ENCODE peak calls at places on chromosomes 2 and 18, in eight cellular contexts. One of them, this sample, is unnamed.

GRCh38 chr18:79784071-79784913 is 13.4 kb upstream of the KCNG2 start:
- DNase-seq in MM.1S: no peak
- DNase-seq in Calu3: no peak
- DNase-seq in choroid plexus epithelial cell: no peak
- DNase-seq in stomach: no peak
- DNase-seq in IMR-90: no peak
- DNase-seq in CD4-positive, alpha-beta T cell: no peak
- DNase-seq in A549: no peak
- DNase-seq in this sample: no peak

GRCh38 chr2:144515694-144516416 is 4.1 kb downstream of the ZEB2 start:
- DNase-seq in MM.1S: no peak
- DNase-seq in Calu3: no peak
- DNase-seq in choroid plexus epithelial cell: peak
- DNase-seq in stomach: no peak
- DNase-seq in IMR-90: no peak
- DNase-seq in CD4-positive, alpha-beta T cell: no peak
- DNase-seq in A549: no peak
- DNase-seq in this sample: peak

GRCh38 chr18:3027301-3027700 is 14.4 kb upstream of the LPIN2 start:
- DNase-seq in MM.1S: no peak
- DNase-seq in Calu3: no peak
- DNase-seq in choroid plexus epithelial cell: no peak
- DNase-seq in stomach: no peak
- DNase-seq in IMR-90: no peak
- DNase-seq in CD4-positive, alpha-beta T cell: no peak
- DNase-seq in A549: no peak
- DNase-seq in this sample: no peak

GRCh38 chr2:99101697-99102096 is 39.8 kb upstream of the C2orf15 start:
- DNase-seq in MM.1S: no peak
- DNase-seq in Calu3: no peak
- DNase-seq in choroid plexus epithelial cell: peak
- DNase-seq in stomach: no peak
- DNase-seq in IMR-90: peak
- DNase-seq in CD4-positive, alpha-beta T cell: no peak
- DNase-seq in A549: no peak
- DNase-seq in this sample: no peak

GRCh38 chr2:46267616-46268015 is 29.6 kb upstream of the EPAS1 start:
- DNase-seq in MM.1S: no peak
- DNase-seq in Calu3: no peak
- DNase-seq in choroid plexus epithelial cell: peak
- DNase-seq in stomach: no peak
- DNase-seq in IMR-90: peak
- DNase-seq in CD4-positive, alpha-beta T cell: no peak
- DNase-seq in A549: no peak
- DNase-seq in this sample: no peak

GRCh38 chr18:49734836-49735235 is 78.5 kb downstream of the ACAA2 start:
- DNase-seq in MM.1S: no peak
- DNase-seq in Calu3: no peak
- DNase-seq in choroid plexus epithelial cell: no peak
- DNase-seq in stomach: no peak
- DNase-seq in IMR-90: no peak
- DNase-seq in CD4-positive, alpha-beta T cell: no peak
- DNase-seq in A549: no peak
- DNase-seq in this sample: no peak

GRCh38 chr2:182980115-182980514 is 58.1 kb downstream of the NCKAP1 start:
- DNase-seq in MM.1S: peak
- DNase-seq in Calu3: no peak
- DNase-seq in choroid plexus epithelial cell: peak
- DNase-seq in stomach: no peak
- DNase-seq in IMR-90: peak
- DNase-seq in CD4-positive, alpha-beta T cell: no peak
- DNase-seq in A549: peak
- DNase-seq in this sample: no peak

GRCh38 chr2:40430741-40431599 is 20.9 kb downstream of the SLC8A1 start:
- DNase-seq in MM.1S: no peak
- DNase-seq in Calu3: no peak
- DNase-seq in choroid plexus epithelial cell: no peak
- DNase-seq in stomach: no peak
- DNase-seq in IMR-90: no peak
- DNase-seq in CD4-positive, alpha-beta T cell: no peak
- DNase-seq in A549: no peak
- DNase-seq in this sample: no peak

GRCh38 chr2:112137516-112138142 is 556 bp upstream of the FBLN7 start:
- DNase-seq in MM.1S: peak
- DNase-seq in Calu3: peak
- DNase-seq in choroid plexus epithelial cell: peak
- DNase-seq in stomach: no peak
- DNase-seq in IMR-90: peak
- DNase-seq in CD4-positive, alpha-beta T cell: no peak
- DNase-seq in A549: no peak
- DNase-seq in this sample: no peak

GRCh38 chr2:197255550-197255949 is 55.0 kb downstream of the ANKRD44 start:
- DNase-seq in MM.1S: peak
- DNase-seq in Calu3: no peak
- DNase-seq in choroid plexus epithelial cell: peak
- DNase-seq in stomach: peak
- DNase-seq in IMR-90: peak
- DNase-seq in CD4-positive, alpha-beta T cell: peak
- DNase-seq in A549: no peak
- DNase-seq in this sample: no peak

GRCh38 chr2:172096661-172097547 is 5.8 kb downstream of the DLX2 start:
- DNase-seq in MM.1S: no peak
- DNase-seq in Calu3: no peak
- DNase-seq in choroid plexus epithelial cell: peak
- DNase-seq in stomach: no peak
- DNase-seq in IMR-90: peak
- DNase-seq in CD4-positive, alpha-beta T cell: no peak
- DNase-seq in A549: no peak
- DNase-seq in this sample: peak

GRCh38 chr2:63374341-63374740 is 213.9 kb downstream of the WDPCP start:
- DNase-seq in MM.1S: no peak
- DNase-seq in Calu3: no peak
- DNase-seq in choroid plexus epithelial cell: no peak
- DNase-seq in stomach: no peak
- DNase-seq in IMR-90: no peak
- DNase-seq in CD4-positive, alpha-beta T cell: no peak
- DNase-seq in A549: no peak
- DNase-seq in this sample: no peak

GRCh38 chr2:63378589-63378988 is 209.7 kb downstream of the WDPCP start:
- DNase-seq in MM.1S: no peak
- DNase-seq in Calu3: no peak
- DNase-seq in choroid plexus epithelial cell: peak
- DNase-seq in stomach: no peak
- DNase-seq in IMR-90: no peak
- DNase-seq in CD4-positive, alpha-beta T cell: no peak
- DNase-seq in A549: no peak
- DNase-seq in this sample: no peak

DNA sequence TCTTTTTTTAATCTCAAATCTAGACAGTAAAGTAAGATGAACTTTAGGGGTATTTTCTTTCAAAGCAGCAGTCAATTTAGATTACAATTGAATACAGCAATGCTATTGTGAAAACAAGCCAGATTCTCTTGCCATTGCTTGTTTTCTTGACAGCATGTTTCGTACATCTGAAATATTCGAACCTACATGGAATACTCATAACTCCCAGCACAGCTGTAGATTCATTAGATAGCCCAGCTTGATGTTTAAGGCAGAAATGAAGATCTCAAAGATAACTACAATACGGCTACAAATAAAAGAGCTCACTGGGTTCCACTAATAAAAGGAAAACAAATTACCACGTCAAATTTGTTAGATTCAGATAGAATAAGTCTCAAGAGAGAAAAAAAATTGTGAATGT is 208.8 kb downstream of the WDPCP start:
- DNase-seq in MM.1S: no peak
- DNase-seq in Calu3: no peak
- DNase-seq in choroid plexus epithelial cell: no peak
- DNase-seq in stomach: no peak
- DNase-seq in IMR-90: no peak
- DNase-seq in CD4-positive, alpha-beta T cell: no peak
- DNase-seq in A549: no peak
- DNase-seq in this sample: no peak
- TF ChIP-seq CTCF in MM.1S: no peak
- TF ChIP-seq CTCF in Calu3: no peak
- TF ChIP-seq CTCF in choroid plexus epithelial cell: no peak
- TF ChIP-seq CTCF in stomach: no peak
- TF ChIP-seq CTCF in IMR-90: no peak
- TF ChIP-seq CTCF in CD4-positive, alpha-beta T cell: no peak
- TF ChIP-seq CTCF in A549: no peak
- TF ChIP-seq CTCF in this sample: no peak

GRCh38 chr2:108320326-108320932 is 31.7 kb downstream of the SULT1C2 start:
- DNase-seq in MM.1S: no peak
- DNase-seq in Calu3: no peak
- DNase-seq in choroid plexus epithelial cell: no peak
- DNase-seq in stomach: no peak
- DNase-seq in IMR-90: no peak
- DNase-seq in CD4-positive, alpha-beta T cell: no peak
- DNase-seq in A549: no peak
- DNase-seq in this sample: no peak

GRCh38 chr2:108314586-108315296 is 26.0 kb downstream of the SULT1C2 start:
- DNase-seq in MM.1S: no peak
- DNase-seq in Calu3: no peak
- DNase-seq in choroid plexus epithelial cell: no peak
- DNase-seq in stomach: no peak
- DNase-seq in IMR-90: no peak
- DNase-seq in CD4-positive, alpha-beta T cell: no peak
- DNase-seq in A549: no peak
- DNase-seq in this sample: no peak

GRCh38 chr2:108316194-108316880 is 27.6 kb downstream of the SULT1C2 start:
- DNase-seq in MM.1S: no peak
- DNase-seq in Calu3: no peak
- DNase-seq in choroid plexus epithelial cell: peak
- DNase-seq in stomach: no peak
- DNase-seq in IMR-90: no peak
- DNase-seq in CD4-positive, alpha-beta T cell: no peak
- DNase-seq in A549: no peak
- DNase-seq in this sample: no peak

GRCh38 chr2:108315408-108316193 is 26.9 kb downstream of the SULT1C2 start:
- DNase-seq in MM.1S: no peak
- DNase-seq in Calu3: peak
- DNase-seq in choroid plexus epithelial cell: no peak
- DNase-seq in stomach: no peak
- DNase-seq in IMR-90: no peak
- DNase-seq in CD4-positive, alpha-beta T cell: no peak
- DNase-seq in A549: no peak
- DNase-seq in this sample: no peak

DNA sequence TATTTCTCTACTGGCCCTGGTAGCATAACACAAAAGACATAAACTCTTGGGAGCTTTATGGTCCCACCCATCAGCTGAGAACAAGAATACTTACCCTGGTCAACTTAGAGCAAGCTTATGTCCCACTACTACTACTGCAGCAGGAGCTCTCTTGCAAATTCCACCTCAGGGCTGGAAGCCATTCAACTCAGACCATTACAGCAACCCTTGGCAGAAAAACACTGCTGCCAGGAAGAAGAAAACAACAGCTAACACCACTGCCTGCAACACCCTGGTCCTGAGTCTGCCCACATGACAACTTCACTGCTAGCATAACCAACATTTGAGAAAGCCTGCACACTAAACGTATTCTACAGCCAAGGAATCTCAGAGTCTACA is 28.2 kb downstream of the SULT1C2 start:
- DNase-seq in MM.1S: no peak
- DNase-seq in Calu3: no peak
- DNase-seq in choroid plexus epithelial cell: peak
- DNase-seq in stomach: no peak
- DNase-seq in IMR-90: no peak
- DNase-seq in CD4-positive, alpha-beta T cell: no peak
- DNase-seq in A549: no peak
- DNase-seq in this sample: no peak
- TF ChIP-seq CTCF in MM.1S: no peak
- TF ChIP-seq CTCF in Calu3: no peak
- TF ChIP-seq CTCF in choroid plexus epithelial cell: no peak
- TF ChIP-seq CTCF in stomach: no peak
- TF ChIP-seq CTCF in IMR-90: no peak
- TF ChIP-seq CTCF in CD4-positive, alpha-beta T cell: no peak
- TF ChIP-seq CTCF in A549: no peak
- TF ChIP-seq CTCF in this sample: no peak

GRCh38 chr2:132037527-132038178 is 124.1 kb downstream of the ANKRD30BL start:
- DNase-seq in MM.1S: peak
- DNase-seq in Calu3: peak
- DNase-seq in choroid plexus epithelial cell: peak
- DNase-seq in stomach: no peak
- DNase-seq in IMR-90: no peak
- DNase-seq in CD4-positive, alpha-beta T cell: no peak
- DNase-seq in A549: no peak
- DNase-seq in this sample: peak
- TF ChIP-seq CTCF in MM.1S: peak
- TF ChIP-seq CTCF in Calu3: no peak
- TF ChIP-seq CTCF in choroid plexus epithelial cell: no peak
- TF ChIP-seq CTCF in stomach: no peak
- TF ChIP-seq CTCF in IMR-90: no peak
- TF ChIP-seq CTCF in CD4-positive, alpha-beta T cell: no peak
- TF ChIP-seq CTCF in A549: no peak
- TF ChIP-seq CTCF in this sample: no peak

GRCh38 chr2:158544998-158545397 is 88.2 kb downstream of the PKP4 start:
- DNase-seq in MM.1S: no peak
- DNase-seq in Calu3: no peak
- DNase-seq in choroid plexus epithelial cell: no peak
- DNase-seq in stomach: no peak
- DNase-seq in IMR-90: no peak
- DNase-seq in CD4-positive, alpha-beta T cell: no peak
- DNase-seq in A549: no peak
- DNase-seq in this sample: no peak

GRCh38 chr2:158543957-158544356 is 87.2 kb downstream of the PKP4 start:
- DNase-seq in MM.1S: no peak
- DNase-seq in Calu3: no peak
- DNase-seq in choroid plexus epithelial cell: no peak
- DNase-seq in stomach: no peak
- DNase-seq in IMR-90: no peak
- DNase-seq in CD4-positive, alpha-beta T cell: no peak
- DNase-seq in A549: no peak
- DNase-seq in this sample: no peak

GRCh38 chr2:158542577-158542976 is 85.8 kb downstream of the PKP4 start:
- DNase-seq in MM.1S: no peak
- DNase-seq in Calu3: no peak
- DNase-seq in choroid plexus epithelial cell: no peak
- DNase-seq in stomach: no peak
- DNase-seq in IMR-90: no peak
- DNase-seq in CD4-positive, alpha-beta T cell: no peak
- DNase-seq in A549: no peak
- DNase-seq in this sample: no peak

DNA sequence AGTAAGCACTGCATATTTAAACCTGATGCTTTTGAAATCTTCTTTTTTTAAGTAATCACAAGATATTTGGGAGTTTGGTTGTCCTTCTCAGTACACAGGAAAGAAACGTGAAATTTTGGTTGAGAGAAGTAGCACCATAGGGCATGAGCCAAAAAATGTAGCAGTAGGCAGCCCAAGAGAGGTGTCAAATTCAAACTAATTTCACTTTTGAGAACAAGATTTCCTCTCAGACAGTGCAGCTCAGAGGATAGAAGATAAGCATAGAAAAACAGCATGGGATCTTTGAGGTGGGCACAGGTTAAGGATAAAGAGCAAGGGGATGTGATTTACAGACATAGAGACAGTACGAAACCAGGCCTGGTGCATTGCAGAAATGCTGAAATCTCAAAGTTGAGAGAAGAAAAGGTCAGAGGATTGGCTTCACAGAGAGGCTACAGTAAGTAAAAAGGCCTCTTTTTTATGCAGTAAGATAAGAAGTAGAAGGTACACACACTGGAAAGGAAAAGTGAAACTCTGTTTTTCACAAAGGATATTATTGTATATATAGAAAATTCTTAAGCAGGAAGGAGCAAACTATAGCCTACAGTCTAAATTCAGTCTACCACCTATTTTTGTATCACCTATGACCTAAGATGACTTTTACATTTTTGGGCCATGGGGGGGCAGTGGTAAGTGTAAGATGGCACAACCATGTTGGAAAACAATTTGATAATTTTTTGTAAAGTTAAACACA is 89.8 kb downstream of the PKP4 start:
- DNase-seq in MM.1S: peak
- DNase-seq in Calu3: no peak
- DNase-seq in choroid plexus epithelial cell: peak
- DNase-seq in stomach: no peak
- DNase-seq in IMR-90: no peak
- DNase-seq in CD4-positive, alpha-beta T cell: no peak
- DNase-seq in A549: no peak
- DNase-seq in this sample: no peak
- TF ChIP-seq CTCF in MM.1S: peak
- TF ChIP-seq CTCF in Calu3: no peak
- TF ChIP-seq CTCF in choroid plexus epithelial cell: no peak
- TF ChIP-seq CTCF in stomach: no peak
- TF ChIP-seq CTCF in IMR-90: no peak
- TF ChIP-seq CTCF in CD4-positive, alpha-beta T cell: no peak
- TF ChIP-seq CTCF in A549: no peak
- TF ChIP-seq CTCF in this sample: no peak